ENCODE peak calls at places on chromosome 17, in four cellular contexts. G is psoas muscle, P is T-helper 2 cell, L is Calu3. Q is an unnamed sample.

GRCh38 chr17:60491771-60492170 is 34.3 kb downstream of the APPBP2 start:
- DNase-seq in L (no peak), P (no peak), G (no peak), Q (no peak)

GRCh38 chr17:51618485-51618884 is 358.1 kb downstream of the UTP18 start:
- DNase-seq in P (no peak), L (no peak), G (no peak), Q (no peak)

GRCh38 chr17:67830440-67830839 is 5.1 kb downstream of the BPTF start:
- DNase-seq in L (no peak), G (no peak), P (no peak), Q (no peak)

GRCh38 chr17:4247981-4248388 is 15.8 kb downstream of the ANKFY1 start:
- DNase-seq in L (peak), P (no peak), G (no peak), Q (no peak)

GRCh38 chr17:57684711-57685498 is 60.2 kb downstream of the CCDC182 start:
- DNase-seq in P (no peak), L (no peak), G (no peak), Q (no peak)

GRCh38 chr17:67689534-67690177 is 28.1 kb upstream of the NOL11 start:
- DNase-seq in L (peak), G (no peak), P (no peak), Q (no peak)

GRCh38 chr17:49783051-49783715 is 5.3 kb upstream of the KAT7 start:
- DNase-seq in G (no peak), L (no peak), P (no peak), Q (no peak)

GRCh38 chr17:73595931-73596330 is 48.3 kb downstream of the SDK2 start:
- DNase-seq in L (no peak), P (no peak), G (no peak), Q (no peak)

GRCh38 chr17:47850373-47850691 is 631 bp downstream of the SP6 start:
- DNase-seq in P (no peak), G (no peak), L (no peak), Q (no peak)

GRCh38 chr17:42163113-42163512 is 8.3 kb upstream of the RAB5C start:
- DNase-seq in G (no peak), P (no peak), L (peak), Q (no peak)

GRCh38 chr17:62666061-62666800 is 38.8 kb downstream of the MRC2 start:
- DNase-seq in L (no peak), P (no peak), G (no peak), Q (no peak)

GRCh38 chr17:40443196-40443987 is at the start of gene IGFBP4:
- DNase-seq in G (peak), P (peak), L (peak), Q (peak)

GRCh38 chr17:43722921-43723665 is 35.5 kb downstream of the SOST start:
- DNase-seq in G (no peak), L (no peak), P (no peak), Q (no peak)

GRCh38 chr17:36722121-36722902 is 120.9 kb downstream of the MRM1 start:
- DNase-seq in G (peak), P (peak), L (peak), Q (peak)

GRCh38 chr17:28612936-28613872 is 781 bp downstream of the RSKR start:
- DNase-seq in P (no peak), L (peak), G (no peak), Q (peak)

GRCh38 chr17:40314557-40314953 is 5.6 kb downstream of the RARA start:
- DNase-seq in P (peak), L (peak), G (peak), Q (peak)

GRCh38 chr17:72099919-72100318 is 20.9 kb upstream of the SOX9 start:
- DNase-seq in L (no peak), P (no peak), G (no peak), Q (no peak)

GRCh38 chr17:8162232-8162996 is at the start of gene VAMP2:
- DNase-seq in P (peak), L (peak), G (peak), Q (peak)

GRCh38 chr17:13352747-13353415 is 248.8 kb downstream of the HS3ST3A1 start:
- DNase-seq in P (no peak), L (no peak), G (no peak), Q (no peak)

GRCh38 chr17:65013613-65014391 is 42.7 kb downstream of the GNA13 start:
- DNase-seq in G (no peak), P (no peak), L (no peak), Q (no peak)

GRCh38 chr17:48483004-48483403 is 47.8 kb downstream of the HOXB1 start:
- DNase-seq in G (no peak), L (no peak), P (no peak), Q (no peak)

GRCh38 chr17:71703701-71704100 is 417.1 kb upstream of the SOX9 start:
- DNase-seq in G (no peak), P (no peak), L (no peak), Q (no peak)

GRCh38 chr17:29549169-29549935 is 17.5 kb downstream of the ABHD15 start:
- DNase-seq in G (no peak), P (no peak), L (no peak), Q (no peak)

GRCh38 chr17:80475949-80476876 is at the start of gene NPTX1:
- DNase-seq in L (no peak), G (no peak), P (no peak), Q (no peak)

GRCh38 chr17:20234266-20234665 is 225.1 kb downstream of the SPECC1 start:
- DNase-seq in G (no peak), L (no peak), P (no peak), Q (peak)

GRCh38 chr17:42251115-42251514 is 25.1 kb downstream of the STAT5B start:
- DNase-seq in G (no peak), P (no peak), L (no peak), Q (no peak)